ENCODE peak calls at places on chromosomes 1 and 21, in seven cellular contexts. I is IMR-90, T is H1, U is mesendoderm, W is H9, F is mesenchymal stem cell, V is trophoblast cell. Z is an unnamed sample.

GRCh38 chr21:45551316-45551715 is 9.1 kb upstream of the SLC19A1 start:
- DNase-seq in I (peak; percentile 91), T (no peak), U (no peak), W (no peak), F (peak; percentile 75), V (no peak), Z (no peak)

GRCh38 chr1:29754608-29755375 is 518.5 kb downstream of the PTPRU start:
- DNase-seq in I (no peak), T (peak; percentile 26), U (no peak), W (peak; percentile 6), F (no peak), V (no peak), Z (no peak)

GRCh38 chr21:45505416-45506021 is 36.7 kb downstream of the SLC19A1 start:
- DNase-seq in I (no peak), T (no peak), U (no peak), W (no peak), F (no peak), V (no peak), Z (no peak)

GRCh38 chr21:45950740-45951515 is 30.6 kb upstream of the COL6A1 start:
- DNase-seq in I (peak; percentile 48), T (no peak), U (peak; percentile 21), W (no peak), F (no peak), V (no peak), Z (no peak)

GRCh38 chr1:246218686-246219085 is 288.4 kb downstream of the SMYD3 start:
- DNase-seq in I (no peak), T (no peak), U (no peak), W (no peak), F (no peak), V (no peak), Z (no peak)

GRCh38 chr1:20478072-20478660 is 7.8 kb downstream of the CAMK2N1 start:
- DNase-seq in I (no peak), T (no peak), U (no peak), W (no peak), F (no peak), V (no peak), Z (no peak)

GRCh38 chr1:205396972-205397616 is 24.8 kb downstream of the LEMD1 start:
- DNase-seq in I (peak; percentile 43), T (no peak), U (peak; percentile 81), W (peak; percentile 67), F (peak; percentile 45), V (no peak), Z (peak; percentile 47)

GRCh38 chr1:22024485-22025367 is 23.3 kb downstream of the CELA3A start:
- DNase-seq in I (peak; percentile 81), T (no peak), U (peak; percentile 31), W (peak; percentile 79), F (peak; percentile 95), V (peak; percentile 58), Z (no peak)

GRCh38 chr1:115643219-115643618 is 1.4 kb downstream of the VANGL1 start:
- DNase-seq in I (no peak), T (no peak), U (no peak), W (no peak), F (no peak), V (no peak), Z (no peak)

GRCh38 chr1:200896571-200897187 is 2.0 kb downstream of the INAVA start:
- DNase-seq in I (no peak), T (no peak), U (peak; percentile 55), W (no peak), F (no peak), V (peak; percentile 86), Z (no peak)

GRCh38 chr1:198948895-198949659 is 310.2 kb downstream of the PTPRC start:
- DNase-seq in I (no peak), T (no peak), U (no peak), W (no peak), F (no peak), V (no peak), Z (no peak)

GRCh38 chr1:205936846-205937707 is 6.2 kb downstream of the SLC26A9 start:
- DNase-seq in I (peak; percentile 68), T (no peak), U (peak; percentile 67), W (no peak), F (peak; percentile 52), V (no peak), Z (no peak)

GRCh38 chr1:11927866-11928592 is 1.8 kb upstream of the KIAA2013 start:
- DNase-seq in I (peak; percentile 40), T (no peak), U (no peak), W (no peak), F (no peak), V (peak; percentile 73), Z (no peak)

GRCh38 chr1:23585321-23586022 is 26.2 kb upstream of the ID3 start:
- DNase-seq in I (peak; percentile 99), T (no peak), U (no peak), W (no peak), F (peak; percentile 99), V (peak; percentile 94), Z (no peak)

GRCh38 chr1:55813619-55814018 is 598.5 kb upstream of the USP24 start:
- DNase-seq in I (peak; percentile 82), T (no peak), U (no peak), W (no peak), F (peak; percentile 79), V (no peak), Z (no peak)

GRCh38 chr1:214650664-214651063 is 47.7 kb downstream of the CENPF start:
- DNase-seq in I (no peak), T (no peak), U (no peak), W (no peak), F (no peak), V (no peak), Z (no peak)

GRCh38 chr1:41662656-41663437 is 178.4 kb upstream of the EDN2 start:
- DNase-seq in I (peak; percentile 84), T (peak; percentile 62), U (peak; percentile 70), W (peak; percentile 45), F (peak; percentile 87), V (peak; percentile 90), Z (peak; percentile 62)

GRCh38 chr1:92934395-92935378 is 26.6 kb downstream of the DIPK1A start:
- DNase-seq in I (peak; percentile 76), T (no peak), U (no peak), W (no peak), F (peak; percentile 44), V (no peak), Z (no peak)

GRCh38 chr1:183194527-183195145 is 8.6 kb downstream of the LAMC2 start:
- DNase-seq in I (no peak), T (no peak), U (peak; percentile 29), W (no peak), F (no peak), V (no peak), Z (no peak)

GRCh38 chr1:2358651-2359640 is 32.4 kb downstream of the MORN1 start:
- DNase-seq in I (no peak), T (no peak), U (no peak), W (no peak), F (no peak), V (no peak), Z (no peak)

GRCh38 chr1:63818567-63819340 is 44.9 kb downstream of the ROR1 start:
- DNase-seq in I (no peak), T (no peak), U (no peak), W (no peak), F (peak; percentile 45), V (no peak), Z (no peak)

GRCh38 chr1:19978143-19978542 is 1.3 kb downstream of the PLA2G2A start:
- DNase-seq in I (no peak), T (no peak), U (no peak), W (no peak), F (no peak), V (no peak), Z (no peak)

GRCh38 chr1:23600283-23600682 is 41.0 kb upstream of the ID3 start:
- DNase-seq in I (no peak), T (no peak), U (no peak), W (no peak), F (no peak), V (peak; percentile 57), Z (no peak)

GRCh38 chr1:101059945-101060542 is 34.5 kb upstream of the DPH5 start:
- DNase-seq in I (no peak), T (no peak), U (no peak), W (no peak), F (no peak), V (no peak), Z (no peak)
- H3K27ac ChIP-seq in I (no peak overlapping the region), T (no peak overlapping the region), U (no peak overlapping the region), W (no peak overlapping the region), F (no peak overlapping the region), V (no peak overlapping the region), Z (no peak overlapping the region)

DNA sequence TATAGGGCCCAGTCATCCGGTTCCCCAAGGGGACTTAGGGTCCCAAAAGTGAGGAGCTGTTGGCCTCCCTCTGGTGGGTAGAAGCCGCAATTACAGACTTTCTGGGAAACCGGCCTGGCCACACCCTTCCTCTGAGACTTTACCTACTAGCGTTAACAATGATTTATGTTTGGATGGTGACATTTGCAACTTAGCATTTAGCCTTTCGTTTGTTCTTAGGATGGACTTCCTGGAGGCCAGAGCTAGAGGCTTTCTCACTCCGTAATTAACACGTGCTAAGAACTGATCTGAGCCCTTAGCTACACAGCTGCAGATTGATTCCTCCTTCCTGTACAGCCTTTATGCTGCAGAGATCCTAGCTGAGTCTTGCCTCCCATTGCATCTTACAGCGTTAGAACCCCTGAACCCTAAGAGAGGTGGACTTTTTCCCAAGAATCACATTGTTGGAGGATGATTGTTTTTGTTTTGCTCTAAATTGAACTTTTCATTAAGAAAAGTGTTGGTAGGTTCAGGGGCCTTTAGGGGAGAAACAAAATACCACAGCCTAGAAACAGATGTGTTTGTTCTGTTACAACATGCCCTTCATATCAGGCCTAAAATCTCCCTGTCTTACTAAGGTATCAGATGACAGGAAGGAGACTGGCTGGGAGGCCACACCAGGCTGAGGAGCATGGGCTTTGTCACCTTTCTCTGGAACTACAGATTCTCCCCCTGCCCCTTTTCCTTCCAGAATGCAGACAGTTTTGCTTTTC is 2.0 kb downstream of the S100A11 start:
- DNase-seq in I (peak; percentile 59), T (peak; percentile 87), U (peak; percentile 95), W (peak; percentile 77), F (peak; percentile 86), V (peak; percentile 82), Z (peak; percentile 56)
- H4K8ac ChIP-seq in I (peak overlapping the region; percentile 95), T (no peak overlapping the region), U (no peak overlapping the region), W (no peak overlapping the region), F (no peak overlapping the region), V (peak overlapping the region; percentile 87), Z (no peak overlapping the region)

GRCh38 chr21:38496224-38496623 is 2.1 kb downstream of the ERG start:
- DNase-seq in I (no peak), T (no peak), U (no peak), W (no peak), F (no peak), V (no peak), Z (no peak)
- H3K27ac ChIP-seq in I (no peak overlapping the region), T (no peak overlapping the region), U (no peak overlapping the region), W (no peak overlapping the region), F (no peak overlapping the region), V (no peak overlapping the region), Z (no peak overlapping the region)

GRCh38 chr1:58924016-58924565 is 140.2 kb upstream of the JUN start:
- DNase-seq in I (no peak), T (no peak), U (no peak), W (no peak), F (no peak), V (peak; percentile 23), Z (no peak)

GRCh38 chr1:58921751-58922150 is 137.9 kb upstream of the JUN start:
- DNase-seq in I (no peak), T (no peak), U (no peak), W (no peak), F (no peak), V (no peak), Z (no peak)

GRCh38 chr1:58921342-58921741 is 137.5 kb upstream of the JUN start:
- DNase-seq in I (no peak), T (no peak), U (no peak), W (no peak), F (no peak), V (no peak), Z (no peak)

GRCh38 chr1:58923090-58923470 is 139.2 kb upstream of the JUN start:
- DNase-seq in I (no peak), T (no peak), U (no peak), W (no peak), F (no peak), V (no peak), Z (no peak)

GRCh38 chr1:58922302-58923089 is 138.6 kb upstream of the JUN start:
- DNase-seq in I (peak; percentile 44), T (no peak), U (no peak), W (no peak), F (peak; percentile 73), V (no peak), Z (no peak)
- H4K8ac ChIP-seq in I (no peak overlapping the region), T (no peak overlapping the region), U (no peak overlapping the region), W (no peak overlapping the region), F (peak overlapping the region; percentile 19), V (no peak overlapping the region), Z (no peak overlapping the region)

Z was measured in neuronal stem cell.